ENCODE peak calls at places on chromosomes 13 and 19, in four cellular contexts. B, K, G and Q are unnamed samples. For H3K4me1, the result is how much of the 10 kb centered on the place peaks cover.

GRCh38 chr19:54905908-54906511 is at the start of gene NCR1:
- DNase-seq in B (no peak), K (no peak), G (no peak), Q (no peak)

GRCh38 chr19:48737360-48737998 is 2.9 kb downstream of the RASIP1 start:
- DNase-seq in B (no peak), K (peak), G (no peak), Q (no peak)

GRCh38 chr13:75418997-75419396 is 63.0 kb downstream of the TBC1D4 start:
- DNase-seq in B (no peak), K (no peak), G (no peak), Q (peak)

GRCh38 chr19:42544146-42544545 is 15.9 kb upstream of the CEACAM1 start:
- DNase-seq in B (no peak), K (no peak), G (no peak), Q (no peak)

GRCh38 chr19:23439623-23440022 is 44.4 kb upstream of the ZNF91 start:
- DNase-seq in B (no peak), K (no peak), G (no peak), Q (no peak)

GRCh38 chr19:55442372-55443044 is 592 bp downstream of the SHISA7 start:
- DNase-seq in B (no peak), K (no peak), G (no peak), Q (no peak)

GRCh38 chr13:32255744-32256120 is 59.4 kb downstream of the ZAR1L start:
- DNase-seq in B (no peak), K (no peak), G (no peak), Q (peak)

GRCh38 chr19:5048091-5048726 is 79.3 kb downstream of the KDM4B start:
- DNase-seq in B (peak), K (peak), G (peak), Q (peak)

GRCh38 chr13:67466569-67466968 is 236.4 kb upstream of the PCDH9 start:
- DNase-seq in B (no peak), K (no peak), G (no peak), Q (no peak)

GRCh38 chr13:43472344-43472743 is 314.4 kb downstream of the ENOX1 start:
- DNase-seq in B (no peak), K (no peak), G (no peak), Q (no peak)

GRCh38 chr13:26011996-26012688 is 39.7 kb downstream of the SHISA2 start:
- DNase-seq in B (peak), K (no peak), G (no peak), Q (no peak)

GRCh38 chr19:35704218-35704617 is at the start of gene ZBTB32:
- DNase-seq in B (no peak), K (no peak), G (no peak), Q (peak)

GRCh38 chr13:93290503-93290902 is 63.9 kb downstream of the GPC6 start:
- DNase-seq in B (no peak), K (no peak), G (no peak), Q (no peak)

GRCh38 chr13:93690139-93690538 is 463.5 kb downstream of the GPC6 start:
- DNase-seq in B (no peak), K (no peak), G (no peak), Q (peak)

GRCh38 chr19:11921852-11922495 is 2.9 kb upstream of the ZNF700 start:
- DNase-seq in B (no peak), K (peak), G (no peak), Q (peak)

GRCh38 chr19:40219721-40220276 is 1.6 kb upstream of the TTC9B start:
- DNase-seq in B (no peak), K (no peak), G (no peak), Q (peak)

GRCh38 chr19:8973501-8974091 is 36.6 kb downstream of the MUC16 start:
- DNase-seq in B (no peak), K (peak), G (no peak), Q (peak)

GRCh38 chr13:24997367-24997967 is 98.5 kb upstream of the PABPC3 start:
- DNase-seq in B (no peak), K (no peak), G (no peak), Q (peak)

GRCh38 chr19:36103842-36104552 is 6.9 kb upstream of the OVOL3 start:
- DNase-seq in B (no peak), K (no peak), G (no peak), Q (no peak)

GRCh38 chr19:42113641-42114348 is 18.5 kb downstream of the POU2F2 start:
- DNase-seq in B (no peak), K (peak), G (peak), Q (peak)

GRCh38 chr19:1001538-1002166 is 1.4 kb downstream of the GRIN3B start:
- DNase-seq in B (peak), K (peak), G (peak), Q (peak)

GRCh38 chr13:29503041-29503837 is 92.2 kb downstream of the SLC7A1 start:
- DNase-seq in B (no peak), K (no peak), G (peak), Q (peak)

GRCh38 chr13:79990048-79990447 is 350.9 kb downstream of the SPRY2 start:
- DNase-seq in B (no peak), K (no peak), G (no peak), Q (no peak)

GRCh38 chr19:43783636-43784035 is 2.9 kb upstream of the KCNN4 start:
- DNase-seq in B (no peak), K (no peak), G (no peak), Q (no peak)

GRCh38 chr13:24272452-24273161 is 36.8 kb upstream of the C1QTNF9 start:
- DNase-seq in B (no peak), K (no peak), G (no peak), Q (no peak)

GRCh38 chr13:36788276-36788675 is 30.7 kb upstream of the RFXAP start:
- DNase-seq in B (no peak), K (no peak), G (no peak), Q (no peak)

GRCh38 chr13:25493930-25494707 is 122.3 kb downstream of the ATP8A2 start:
- DNase-seq in B (no peak), K (no peak), G (no peak), Q (no peak)

GRCh38 chr13:51420681-51421476 is 32.0 kb downstream of the INTS6 start:
- DNase-seq in B (no peak), K (no peak), G (no peak), Q (no peak)

GRCh38 chr13:51425410-51426042 is 27.3 kb downstream of the INTS6 start:
- DNase-seq in B (no peak), K (no peak), G (no peak), Q (no peak)

GRCh38 chr13:51422484-51422883 is 30.4 kb downstream of the INTS6 start:
- DNase-seq in B (no peak), K (no peak), G (no peak), Q (no peak)

GRCh38 chr13:51426982-51427381 is 25.9 kb downstream of the INTS6 start:
- DNase-seq in B (no peak), K (no peak), G (no peak), Q (no peak)

GRCh38 chr13:51423766-51424165 is 29.1 kb downstream of the INTS6 start:
- DNase-seq in B (no peak), K (no peak), G (no peak), Q (no peak)
- H3K4me1 ChIP-seq in B (half or more), K (half or more), G (under half), Q (under half)

GRCh38 chr13:40172149-40172591 is 494.3 kb downstream of the FOXO1 start:
- DNase-seq in B (no peak), K (no peak), G (no peak), Q (no peak)
- TF ChIP-seq CTCF in B (no peak), K (no peak), G (no peak), Q (no peak)

GRCh38 chr13:110557082-110557481 is 4.4 kb downstream of the RAB20 start:
- DNase-seq in B (no peak), K (no peak), G (no peak), Q (no peak)

GRCh38 chr13:110554946-110555345 is 6.6 kb downstream of the RAB20 start:
- DNase-seq in B (no peak), K (no peak), G (no peak), Q (no peak)

GRCh38 chr13:110555601-110556223 is 5.8 kb downstream of the RAB20 start:
- DNase-seq in B (no peak), K (peak), G (no peak), Q (no peak)

GRCh38 chr13:110557610-110558305 is 3.8 kb downstream of the RAB20 start:
- DNase-seq in B (no peak), K (peak), G (no peak), Q (no peak)

DNA sequence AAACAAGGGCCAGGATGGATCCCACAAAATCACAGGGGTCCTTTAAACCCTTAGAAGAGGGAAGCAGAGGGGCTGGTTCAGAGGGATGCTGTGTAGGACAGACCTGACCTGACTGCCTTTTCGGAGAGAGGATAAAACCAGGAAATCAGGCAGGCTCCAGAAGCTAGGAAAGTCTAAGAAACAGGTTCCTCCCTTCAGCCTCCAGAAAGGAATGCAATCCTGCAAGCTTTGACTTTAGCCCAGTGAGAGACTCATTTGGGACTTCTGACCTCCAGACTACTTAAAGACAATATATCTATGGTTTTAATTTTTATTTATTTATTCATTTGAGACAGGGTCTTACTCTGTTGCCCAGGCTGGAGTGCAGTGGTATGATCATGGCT is 5.3 kb downstream of the RAB20 start:
- DNase-seq in B (no peak), K (no peak), G (no peak), Q (no peak)
- H3K4me1 ChIP-seq in B (under half), K (half or more), G (under half), Q (under half)

GRCh38 chr19:39037194-39037593 is 4.8 kb upstream of the FBXO27 start:
- DNase-seq in B (no peak), K (no peak), G (no peak), Q (no peak)

GRCh38 chr19:39030854-39031367 is 1.4 kb downstream of the FBXO27 start:
- DNase-seq in B (no peak), K (no peak), G (no peak), Q (no peak)

GRCh38 chr19:39032164-39032918 is at the start of gene FBXO27:
- DNase-seq in B (no peak), K (no peak), G (no peak), Q (peak)

GRCh38 chr19:39031368-39032163 is 783 bp downstream of the FBXO27 start:
- DNase-seq in B (peak), K (peak), G (peak), Q (peak)
- TF ChIP-seq CTCF in B (no peak), K (no peak), G (no peak), Q (no peak)

GRCh38 chr13:50167967-50168366 is 152.7 kb downstream of the KCNRG start:
- DNase-seq in B (no peak), K (no peak), G (no peak), Q (no peak)
- H3K4me1 ChIP-seq in B (under half), K (under half), G (under half), Q (under half)

GRCh38 chr19:33301900-33302174 is 497 bp downstream of the CEBPA start:
- DNase-seq in B (no peak), K (no peak), G (no peak), Q (peak)

GRCh38 chr19:33303791-33304759 is 1.7 kb upstream of the CEBPA start:
- DNase-seq in B (no peak), K (peak), G (peak), Q (peak)

GRCh38 chr19:33304760-33305647 is 2.7 kb upstream of the CEBPA start:
- DNase-seq in B (no peak), K (peak), G (no peak), Q (no peak)

GRCh38 chr19:33302175-33302973 is at the start of gene CEBPA:
- DNase-seq in B (peak), K (peak), G (peak), Q (peak)

DNA sequence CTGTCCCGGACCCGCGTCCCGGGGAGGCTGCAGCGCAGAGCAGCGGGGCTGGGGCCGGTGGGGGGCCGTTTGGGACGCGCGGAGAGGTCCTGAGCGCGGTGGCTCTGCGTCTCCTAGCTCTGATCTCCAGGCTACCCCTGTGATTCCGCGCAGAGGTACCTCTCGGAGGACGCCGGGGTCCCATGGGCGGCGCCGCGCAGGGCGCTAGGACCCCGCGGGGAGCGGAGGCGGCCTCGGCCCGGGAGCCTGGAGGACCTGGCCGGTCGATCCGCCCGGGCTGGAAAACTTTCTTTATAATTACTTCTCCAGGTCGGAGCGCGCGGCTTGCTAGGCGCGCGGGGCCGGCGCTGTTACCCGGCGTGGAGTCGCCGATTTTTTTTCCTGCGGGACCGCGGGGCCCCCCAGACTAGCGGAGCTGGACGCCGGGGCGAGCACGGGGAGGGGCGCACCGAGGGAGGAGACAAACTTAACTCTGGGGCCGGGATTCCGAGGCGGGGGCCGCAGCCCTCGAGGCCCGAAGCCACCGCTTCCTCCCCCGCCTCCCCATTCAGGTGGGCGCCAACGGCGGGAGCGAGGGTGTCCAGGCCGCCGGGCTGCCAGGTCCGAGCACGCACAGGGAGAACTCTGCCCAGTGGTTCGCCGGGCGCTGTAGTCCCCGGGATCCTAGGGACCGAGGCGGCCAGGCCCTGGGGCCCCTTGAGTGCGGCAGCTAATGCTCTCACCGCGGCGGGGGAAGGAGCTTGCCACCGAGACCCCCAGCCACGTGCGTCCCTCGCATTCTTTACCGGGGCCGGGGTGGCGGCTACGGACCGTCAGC is 848 bp upstream of the CEBPA start:
- DNase-seq in B (no peak), K (peak), G (peak), Q (peak)
- TF ChIP-seq CTCF in B (no peak), K (no peak), G (no peak), Q (no peak)

GRCh38 chr13:111282997-111283396 is 37.4 kb upstream of the TEX29 start:
- DNase-seq in B (no peak), K (no peak), G (no peak), Q (no peak)
- H3K4me1 ChIP-seq in B (under half), K (under half), G (under half), Q (under half)